ENCODE peak calls at places on chromosomes 6 and 20, in eight cellular contexts. M is HCT116, V is heart left ventricle, N is transverse colon, Z is IMR-90, J is upper lobe of left lung, Y is A549, F is uterus. P is an unnamed sample.

GRCh38 chr6:134722996-134723871 is 226.7 kb downstream of the ALDH8A1 start:
- DNase-seq in Y (peak; percentile 10), V (no peak), M (no peak), N (no peak), Z (peak; percentile 34), F (no peak), J (no peak), P (no peak)

GRCh38 chr6:84897874-84898635 is 133.7 kb upstream of the TBX18 start:
- DNase-seq in M (no peak), Y (peak; percentile 78), V (no peak), Z (peak; percentile 2), F (no peak), N (no peak), J (no peak), P (peak; percentile 3)

GRCh38 chr6:142700676-142701185 is 244.2 kb downstream of the HIVEP2 start:
- DNase-seq in M (no peak), Y (no peak), Z (no peak), N (no peak), J (no peak), F (no peak), V (no peak), P (no peak)

GRCh38 chr20:10323729-10324128 is 105.1 kb downstream of the SNAP25 start:
- DNase-seq in F (no peak), V (no peak), J (no peak), Y (no peak), M (no peak), Z (no peak), N (no peak), P (no peak)

GRCh38 chr6:166003569-166003968 is 164.1 kb downstream of the TBXT start:
- DNase-seq in Y (no peak), V (no peak), Z (no peak), N (no peak), F (no peak), M (no peak), J (no peak), P (no peak)

GRCh38 chr6:120935007-120935406 is 399.3 kb downstream of the TBC1D32 start:
- DNase-seq in N (no peak), M (no peak), F (no peak), V (no peak), Y (no peak), Z (no peak), J (no peak), P (no peak)

GRCh38 chr6:74248966-74249365 is 553.0 kb downstream of the CD109 start:
- DNase-seq in M (no peak), J (no peak), Z (peak; percentile 25), F (no peak), Y (no peak), N (no peak), V (no peak), P (no peak)

GRCh38 chr6:105608393-105608705 is 205.5 kb upstream of the PREP start:
- DNase-seq in F (no peak), V (no peak), Y (no peak), Z (no peak), J (no peak), M (no peak), N (no peak), P (no peak)

GRCh38 chr6:34305982-34306702 is 57.3 kb upstream of the SMIM29 start:
- DNase-seq in V (peak; percentile 48), Z (peak; percentile 22), M (no peak), F (peak; percentile 36), J (no peak), Y (no peak), N (no peak), P (no peak)

GRCh38 chr6:14092861-14093789 is 24.4 kb upstream of the CD83 start:
- DNase-seq in F (peak; percentile 35), Z (no peak), V (no peak), M (no peak), Y (no peak), N (no peak), J (no peak), P (no peak)

GRCh38 chr6:10383312-10384063 is 31.4 kb downstream of the TFAP2A start:
- DNase-seq in N (no peak), Z (no peak), V (no peak), F (no peak), Y (peak; percentile 60), M (peak; percentile 13), J (peak; percentile 70), P (peak; percentile 83)

GRCh38 chr6:161918154-161918553 is 644.3 kb upstream of the AGPAT4 start:
- DNase-seq in Y (peak; percentile 21), J (no peak), N (no peak), M (no peak), Z (peak; percentile 38), V (no peak), F (no peak), P (no peak)

GRCh38 chr6:45044086-45044485 is 284.0 kb upstream of the RUNX2 start:
- DNase-seq in M (no peak), J (no peak), Y (no peak), Z (no peak), F (no peak), V (no peak), N (no peak), P (no peak)

GRCh38 chr6:4929319-4929718 is 74.5 kb downstream of the RPP40 start:
- DNase-seq in Z (no peak), V (no peak), F (no peak), N (no peak), M (no peak), Y (no peak), J (no peak), P (no peak)

GRCh38 chr6:26189905-26190304 is 102.7 kb downstream of the HFE start:
- DNase-seq in J (no peak), M (no peak), V (no peak), F (no peak), Z (no peak), N (no peak), Y (no peak), P (no peak)

GRCh38 chr6:21856844-21857243 is 263.3 kb downstream of the SOX4 start:
- DNase-seq in M (no peak), N (no peak), V (no peak), Z (peak; percentile 69), J (no peak), F (no peak), Y (no peak), P (no peak)

GRCh38 chr6:157946865-157947532 is 34.7 kb upstream of the SYNJ2 start:
- DNase-seq in V (no peak), M (no peak), N (no peak), F (no peak), Y (peak; percentile 33), J (no peak), Z (peak; percentile 10), P (no peak)

GRCh38 chr6:170137911-170138910 is 152.7 kb downstream of the DLL1 start:
- DNase-seq in N (no peak), V (no peak), F (peak; percentile 8), Y (no peak), Z (no peak), M (no peak), J (peak; percentile 80), P (no peak)

GRCh38 chr20:19737025-19737424 is 21.0 kb upstream of the RIN2 start:
- DNase-seq in F (no peak), Z (peak; percentile 48), M (no peak), J (no peak), V (no peak), N (peak; percentile 41), Y (peak; percentile 85), P (no peak)

GRCh38 chr20:62805711-62806382 is 1.2 kb downstream of the OGFR start:
- DNase-seq in J (peak; percentile 83), M (no peak), F (no peak), N (no peak), Y (no peak), V (peak; percentile 74), Z (no peak), P (no peak)

GRCh38 chr20:62805365-62805710 is 703 bp downstream of the OGFR start:
- DNase-seq in F (no peak), J (no peak), Y (no peak), Z (no peak), V (no peak), M (no peak), N (no peak), P (no peak)

GRCh38 chr20:62806383-62807050 is 1.9 kb downstream of the OGFR start:
- DNase-seq in J (peak; percentile 29), N (no peak), Z (no peak), M (no peak), Y (no peak), F (no peak), V (no peak), P (no peak)

GRCh38 chr20:62804021-62804631 is 509 bp upstream of the OGFR start:
- DNase-seq in F (no peak), M (no peak), Y (no peak), N (no peak), J (no peak), Z (no peak), V (no peak), P (no peak)

GRCh38 chr20:62804632-62805364 is at the start of gene OGFR:
- DNase-seq in J (peak; percentile 94), Y (no peak), M (no peak), N (peak; percentile 78), V (peak; percentile 78), Z (peak; percentile 38), F (peak; percentile 73), P (no peak)
- TF ChIP-seq POLR2A in J (peak; percentile 23), Y (peak; percentile 61), M (peak; percentile 26), N (peak; percentile 49), V (no peak), Z (no peak), F (peak; percentile 67), P (peak; percentile 78)

GRCh38 chr20:41317536-41318270 is at the start of gene ZHX3:
- DNase-seq in F (peak; percentile 99), V (peak; percentile 98), N (peak; percentile 98), M (peak; percentile 85), Y (peak; percentile 94), Z (peak; percentile 94), J (peak; percentile 100), P (peak; percentile 91)
- TF ChIP-seq POLR2A in F (peak; percentile 85), V (no peak), N (peak; percentile 72), M (no peak), Y (peak; percentile 84), Z (no peak), J (no peak), P (peak; percentile 31)

DNA sequence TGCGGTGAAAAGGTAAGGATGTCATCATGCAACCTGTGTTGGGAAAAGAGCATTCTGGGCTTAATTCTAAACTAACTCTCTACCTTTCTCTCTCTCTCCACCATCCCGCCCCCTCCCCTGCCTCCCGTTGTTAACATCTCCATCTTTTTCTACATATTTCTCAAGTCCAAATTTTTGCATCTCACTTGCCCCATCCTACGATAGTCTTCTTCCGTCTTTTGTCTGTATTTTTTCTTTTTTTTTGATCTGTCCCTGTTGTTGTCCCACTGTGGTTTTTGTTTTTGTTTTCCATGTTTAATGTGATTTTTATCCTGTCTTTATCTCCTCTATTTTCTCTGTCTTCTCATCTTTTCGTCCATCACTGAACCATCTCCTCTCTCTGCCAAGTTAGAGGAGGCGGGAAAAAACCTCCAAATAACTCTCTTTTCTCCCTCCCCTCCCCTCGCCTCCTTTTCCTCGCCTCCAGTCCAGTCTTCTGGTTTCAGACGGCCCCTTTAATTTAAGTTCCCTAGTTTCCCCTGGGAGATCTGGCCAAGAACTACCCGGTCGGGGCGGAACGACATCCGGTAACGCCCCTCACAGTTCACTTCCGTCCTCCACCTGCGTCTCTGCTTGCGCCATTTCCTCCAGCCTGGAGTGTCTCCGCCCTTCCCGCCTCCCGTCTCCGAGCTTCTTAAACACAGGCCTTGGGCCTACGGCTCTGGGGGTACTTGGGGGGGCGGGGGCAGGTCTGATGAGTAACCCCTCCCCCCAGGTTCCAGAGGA is at the start of gene NFKBIL1:
- DNase-seq in Z (peak; percentile 98), N (peak; percentile 96), J (peak; percentile 60), Y (peak; percentile 97), F (peak; percentile 96), M (peak; percentile 97), V (peak; percentile 98), P (peak; percentile 72)
- TF ChIP-seq POLR2A in Z (peak; percentile 87), N (peak; percentile 54), J (no peak), Y (no peak), F (peak; percentile 65), M (peak; percentile 37), V (no peak), P (peak; percentile 27)

GRCh38 chr6:41063884-41064285 is 8.3 kb downstream of the OARD1 start:
- DNase-seq in F (no peak), M (no peak), N (no peak), Y (no peak), Z (no peak), J (no peak), V (no peak), P (no peak)
- TF ChIP-seq POLR2A in F (no peak), M (no peak), N (no peak), Y (no peak), Z (no peak), J (no peak), V (no peak), P (no peak)

P was measured in H54.